ENCODE peak calls at places on chromosomes 4 and X, in six cellular contexts. One of them, this sample, is unnamed.

GRCh38 chr4:138898282-138898681 is 117.3 kb upstream of the NOCT start:
- DNase-seq in NB4: no peak
- DNase-seq in activated CD4-positive, CD25-positive, alpha-beta regulatory T cell treated with anti-CD3 and anti-CD28 coated beads, Interleukin-2, amount 50 U/mL, for 72 hours: no peak
- DNase-seq in NCI-H1105 treated with DMSO at 0.1 percent for 48 hours: peak; percentile 85
- DNase-seq in activated CD8-positive, alpha-beta memory T cell treated with anti-CD3 and anti-CD28 coated beads, Interleukin-2, amount 50 U/mL, for 4 hours: no peak
- DNase-seq in RWPE1: no peak
- DNase-seq in this sample: no peak

GRCh38 chrX:54808109-54808604 is 612 bp downstream of the MAGED2 start:
- DNase-seq in NB4: no peak
- DNase-seq in activated CD4-positive, CD25-positive, alpha-beta regulatory T cell treated with anti-CD3 and anti-CD28 coated beads, Interleukin-2, amount 50 U/mL, for 72 hours: no peak
- DNase-seq in NCI-H1105 treated with DMSO at 0.1 percent for 48 hours: peak; percentile 65
- DNase-seq in activated CD8-positive, alpha-beta memory T cell treated with anti-CD3 and anti-CD28 coated beads, Interleukin-2, amount 50 U/mL, for 4 hours: peak; percentile 43
- DNase-seq in RWPE1: no peak
- DNase-seq in this sample: no peak

GRCh38 chr4:165873298-165874071 is 448 bp downstream of the TLL1 start:
- DNase-seq in NB4: no peak
- DNase-seq in activated CD4-positive, CD25-positive, alpha-beta regulatory T cell treated with anti-CD3 and anti-CD28 coated beads, Interleukin-2, amount 50 U/mL, for 72 hours: no peak
- DNase-seq in NCI-H1105 treated with DMSO at 0.1 percent for 48 hours: peak; percentile 52
- DNase-seq in activated CD8-positive, alpha-beta memory T cell treated with anti-CD3 and anti-CD28 coated beads, Interleukin-2, amount 50 U/mL, for 4 hours: no peak
- DNase-seq in RWPE1: peak; percentile 45
- DNase-seq in this sample: peak; percentile 58

GRCh38 chr4:158051401-158052235 is 121.2 kb downstream of the GASK1B start:
- DNase-seq in NB4: no peak
- DNase-seq in activated CD4-positive, CD25-positive, alpha-beta regulatory T cell treated with anti-CD3 and anti-CD28 coated beads, Interleukin-2, amount 50 U/mL, for 72 hours: no peak
- DNase-seq in NCI-H1105 treated with DMSO at 0.1 percent for 48 hours: no peak
- DNase-seq in activated CD8-positive, alpha-beta memory T cell treated with anti-CD3 and anti-CD28 coated beads, Interleukin-2, amount 50 U/mL, for 4 hours: no peak
- DNase-seq in RWPE1: no peak
- DNase-seq in this sample: no peak

GRCh38 chr4:84496356-84497219 is 2.5 kb downstream of the NKX6-1 start:
- DNase-seq in NB4: no peak
- DNase-seq in activated CD4-positive, CD25-positive, alpha-beta regulatory T cell treated with anti-CD3 and anti-CD28 coated beads, Interleukin-2, amount 50 U/mL, for 72 hours: no peak
- DNase-seq in NCI-H1105 treated with DMSO at 0.1 percent for 48 hours: no peak
- DNase-seq in activated CD8-positive, alpha-beta memory T cell treated with anti-CD3 and anti-CD28 coated beads, Interleukin-2, amount 50 U/mL, for 4 hours: no peak
- DNase-seq in RWPE1: no peak
- DNase-seq in this sample: no peak

GRCh38 chrX:50920132-50920531 is 9.6 kb downstream of the BMP15 start:
- DNase-seq in NB4: no peak
- DNase-seq in activated CD4-positive, CD25-positive, alpha-beta regulatory T cell treated with anti-CD3 and anti-CD28 coated beads, Interleukin-2, amount 50 U/mL, for 72 hours: no peak
- DNase-seq in NCI-H1105 treated with DMSO at 0.1 percent for 48 hours: no peak
- DNase-seq in activated CD8-positive, alpha-beta memory T cell treated with anti-CD3 and anti-CD28 coated beads, Interleukin-2, amount 50 U/mL, for 4 hours: no peak
- DNase-seq in RWPE1: no peak
- DNase-seq in this sample: no peak

GRCh38 chrX:85963736-85964135 is 83.6 kb downstream of the CHM start:
- DNase-seq in NB4: peak; percentile 1
- DNase-seq in activated CD4-positive, CD25-positive, alpha-beta regulatory T cell treated with anti-CD3 and anti-CD28 coated beads, Interleukin-2, amount 50 U/mL, for 72 hours: no peak
- DNase-seq in NCI-H1105 treated with DMSO at 0.1 percent for 48 hours: no peak
- DNase-seq in activated CD8-positive, alpha-beta memory T cell treated with anti-CD3 and anti-CD28 coated beads, Interleukin-2, amount 50 U/mL, for 4 hours: no peak
- DNase-seq in RWPE1: peak; percentile 3
- DNase-seq in this sample: no peak

GRCh38 chr4:112898357-112899141 is 150.9 kb upstream of the ANK2 start:
- DNase-seq in NB4: no peak
- DNase-seq in activated CD4-positive, CD25-positive, alpha-beta regulatory T cell treated with anti-CD3 and anti-CD28 coated beads, Interleukin-2, amount 50 U/mL, for 72 hours: no peak
- DNase-seq in NCI-H1105 treated with DMSO at 0.1 percent for 48 hours: no peak
- DNase-seq in activated CD8-positive, alpha-beta memory T cell treated with anti-CD3 and anti-CD28 coated beads, Interleukin-2, amount 50 U/mL, for 4 hours: no peak
- DNase-seq in RWPE1: no peak
- DNase-seq in this sample: no peak

GRCh38 chrX:19889582-19890342 is 2.4 kb upstream of the SH3KBP1 start:
- DNase-seq in NB4: peak; percentile 42
- DNase-seq in activated CD4-positive, CD25-positive, alpha-beta regulatory T cell treated with anti-CD3 and anti-CD28 coated beads, Interleukin-2, amount 50 U/mL, for 72 hours: no peak
- DNase-seq in NCI-H1105 treated with DMSO at 0.1 percent for 48 hours: no peak
- DNase-seq in activated CD8-positive, alpha-beta memory T cell treated with anti-CD3 and anti-CD28 coated beads, Interleukin-2, amount 50 U/mL, for 4 hours: peak; percentile 39
- DNase-seq in RWPE1: peak; percentile 36
- DNase-seq in this sample: peak; percentile 37

GRCh38 chr4:25807101-25807728 is 55.6 kb downstream of the SEL1L3 start:
- DNase-seq in NB4: no peak
- DNase-seq in activated CD4-positive, CD25-positive, alpha-beta regulatory T cell treated with anti-CD3 and anti-CD28 coated beads, Interleukin-2, amount 50 U/mL, for 72 hours: no peak
- DNase-seq in NCI-H1105 treated with DMSO at 0.1 percent for 48 hours: no peak
- DNase-seq in activated CD8-positive, alpha-beta memory T cell treated with anti-CD3 and anti-CD28 coated beads, Interleukin-2, amount 50 U/mL, for 4 hours: no peak
- DNase-seq in RWPE1: no peak
- DNase-seq in this sample: no peak

GRCh38 chrX:41889317-41890025 is 33.9 kb downstream of the CASK start:
- DNase-seq in NB4: no peak
- DNase-seq in activated CD4-positive, CD25-positive, alpha-beta regulatory T cell treated with anti-CD3 and anti-CD28 coated beads, Interleukin-2, amount 50 U/mL, for 72 hours: no peak
- DNase-seq in NCI-H1105 treated with DMSO at 0.1 percent for 48 hours: no peak
- DNase-seq in activated CD8-positive, alpha-beta memory T cell treated with anti-CD3 and anti-CD28 coated beads, Interleukin-2, amount 50 U/mL, for 4 hours: no peak
- DNase-seq in RWPE1: peak; percentile 10
- DNase-seq in this sample: no peak

GRCh38 chr4:183722738-183723560 is 63.9 kb downstream of the TRAPPC11 start:
- DNase-seq in NB4: peak; percentile 83
- DNase-seq in activated CD4-positive, CD25-positive, alpha-beta regulatory T cell treated with anti-CD3 and anti-CD28 coated beads, Interleukin-2, amount 50 U/mL, for 72 hours: peak; percentile 53
- DNase-seq in NCI-H1105 treated with DMSO at 0.1 percent for 48 hours: no peak
- DNase-seq in activated CD8-positive, alpha-beta memory T cell treated with anti-CD3 and anti-CD28 coated beads, Interleukin-2, amount 50 U/mL, for 4 hours: peak; percentile 51
- DNase-seq in RWPE1: peak; percentile 54
- DNase-seq in this sample: peak; percentile 69

GRCh38 chr4:113945906-113946305 is 33.5 kb downstream of the ARSJ start:
- DNase-seq in NB4: no peak
- DNase-seq in activated CD4-positive, CD25-positive, alpha-beta regulatory T cell treated with anti-CD3 and anti-CD28 coated beads, Interleukin-2, amount 50 U/mL, for 72 hours: no peak
- DNase-seq in NCI-H1105 treated with DMSO at 0.1 percent for 48 hours: no peak
- DNase-seq in activated CD8-positive, alpha-beta memory T cell treated with anti-CD3 and anti-CD28 coated beads, Interleukin-2, amount 50 U/mL, for 4 hours: no peak
- DNase-seq in RWPE1: no peak
- DNase-seq in this sample: no peak

GRCh38 chr4:76055421-76055820 is 19.1 kb upstream of the ART3 start:
- DNase-seq in NB4: no peak
- DNase-seq in activated CD4-positive, CD25-positive, alpha-beta regulatory T cell treated with anti-CD3 and anti-CD28 coated beads, Interleukin-2, amount 50 U/mL, for 72 hours: no peak
- DNase-seq in NCI-H1105 treated with DMSO at 0.1 percent for 48 hours: no peak
- DNase-seq in activated CD8-positive, alpha-beta memory T cell treated with anti-CD3 and anti-CD28 coated beads, Interleukin-2, amount 50 U/mL, for 4 hours: no peak
- DNase-seq in RWPE1: no peak
- DNase-seq in this sample: no peak

GRCh38 chr4:67332627-67333026 is 212.7 kb downstream of the CENPC start:
- DNase-seq in NB4: peak; percentile 11
- DNase-seq in activated CD4-positive, CD25-positive, alpha-beta regulatory T cell treated with anti-CD3 and anti-CD28 coated beads, Interleukin-2, amount 50 U/mL, for 72 hours: no peak
- DNase-seq in NCI-H1105 treated with DMSO at 0.1 percent for 48 hours: no peak
- DNase-seq in activated CD8-positive, alpha-beta memory T cell treated with anti-CD3 and anti-CD28 coated beads, Interleukin-2, amount 50 U/mL, for 4 hours: no peak
- DNase-seq in RWPE1: peak; percentile 15
- DNase-seq in this sample: no peak

GRCh38 chrX:1442016-1442665 is 10.6 kb downstream of the ASMTL start:
- DNase-seq in NB4: no peak
- DNase-seq in activated CD4-positive, CD25-positive, alpha-beta regulatory T cell treated with anti-CD3 and anti-CD28 coated beads, Interleukin-2, amount 50 U/mL, for 72 hours: no peak
- DNase-seq in NCI-H1105 treated with DMSO at 0.1 percent for 48 hours: no peak
- DNase-seq in activated CD8-positive, alpha-beta memory T cell treated with anti-CD3 and anti-CD28 coated beads, Interleukin-2, amount 50 U/mL, for 4 hours: peak; percentile 5
- DNase-seq in RWPE1: no peak
- DNase-seq in this sample: no peak

GRCh38 chrX:44935640-44936039 is 62.7 kb downstream of the KDM6A start:
- DNase-seq in NB4: no peak
- DNase-seq in activated CD4-positive, CD25-positive, alpha-beta regulatory T cell treated with anti-CD3 and anti-CD28 coated beads, Interleukin-2, amount 50 U/mL, for 72 hours: no peak
- DNase-seq in NCI-H1105 treated with DMSO at 0.1 percent for 48 hours: no peak
- DNase-seq in activated CD8-positive, alpha-beta memory T cell treated with anti-CD3 and anti-CD28 coated beads, Interleukin-2, amount 50 U/mL, for 4 hours: no peak
- DNase-seq in RWPE1: peak; percentile 59
- DNase-seq in this sample: no peak

GRCh38 chr4:169795585-169795984 is 37.8 kb upstream of the HPF1 start:
- DNase-seq in NB4: no peak
- DNase-seq in activated CD4-positive, CD25-positive, alpha-beta regulatory T cell treated with anti-CD3 and anti-CD28 coated beads, Interleukin-2, amount 50 U/mL, for 72 hours: no peak
- DNase-seq in NCI-H1105 treated with DMSO at 0.1 percent for 48 hours: no peak
- DNase-seq in activated CD8-positive, alpha-beta memory T cell treated with anti-CD3 and anti-CD28 coated beads, Interleukin-2, amount 50 U/mL, for 4 hours: no peak
- DNase-seq in RWPE1: peak; percentile 38
- DNase-seq in this sample: no peak

GRCh38 chrX:53312946-53313745 is 31.8 kb upstream of the IQSEC2 start:
- DNase-seq in NB4: peak; percentile 83
- DNase-seq in activated CD4-positive, CD25-positive, alpha-beta regulatory T cell treated with anti-CD3 and anti-CD28 coated beads, Interleukin-2, amount 50 U/mL, for 72 hours: peak; percentile 68
- DNase-seq in NCI-H1105 treated with DMSO at 0.1 percent for 48 hours: peak; percentile 28
- DNase-seq in activated CD8-positive, alpha-beta memory T cell treated with anti-CD3 and anti-CD28 coated beads, Interleukin-2, amount 50 U/mL, for 4 hours: peak; percentile 69
- DNase-seq in RWPE1: peak; percentile 58
- DNase-seq in this sample: peak; percentile 60

GRCh38 chr4:71206763-71207162 is 132.1 kb upstream of the SLC4A4 start:
- DNase-seq in NB4: no peak
- DNase-seq in activated CD4-positive, CD25-positive, alpha-beta regulatory T cell treated with anti-CD3 and anti-CD28 coated beads, Interleukin-2, amount 50 U/mL, for 72 hours: no peak
- DNase-seq in NCI-H1105 treated with DMSO at 0.1 percent for 48 hours: peak; percentile 49
- DNase-seq in activated CD8-positive, alpha-beta memory T cell treated with anti-CD3 and anti-CD28 coated beads, Interleukin-2, amount 50 U/mL, for 4 hours: no peak
- DNase-seq in RWPE1: no peak
- DNase-seq in this sample: no peak

GRCh38 chrX:58025979-58026378 is 115.7 kb upstream of the ZXDA start:
- DNase-seq in NB4: peak; percentile 53
- DNase-seq in activated CD4-positive, CD25-positive, alpha-beta regulatory T cell treated with anti-CD3 and anti-CD28 coated beads, Interleukin-2, amount 50 U/mL, for 72 hours: no peak
- DNase-seq in NCI-H1105 treated with DMSO at 0.1 percent for 48 hours: peak; percentile 42
- DNase-seq in activated CD8-positive, alpha-beta memory T cell treated with anti-CD3 and anti-CD28 coated beads, Interleukin-2, amount 50 U/mL, for 4 hours: peak; percentile 22
- DNase-seq in RWPE1: peak; percentile 2
- DNase-seq in this sample: peak; percentile 8

GRCh38 chr4:73661646-73662119 is 41.4 kb upstream of the RASSF6 start:
- DNase-seq in NB4: no peak
- DNase-seq in activated CD4-positive, CD25-positive, alpha-beta regulatory T cell treated with anti-CD3 and anti-CD28 coated beads, Interleukin-2, amount 50 U/mL, for 72 hours: no peak
- DNase-seq in NCI-H1105 treated with DMSO at 0.1 percent for 48 hours: no peak
- DNase-seq in activated CD8-positive, alpha-beta memory T cell treated with anti-CD3 and anti-CD28 coated beads, Interleukin-2, amount 50 U/mL, for 4 hours: no peak
- DNase-seq in RWPE1: peak; percentile 55
- DNase-seq in this sample: no peak

GRCh38 chr4:73684097-73684496 is 56.3 kb upstream of the CXCL8 start:
- DNase-seq in NB4: no peak
- DNase-seq in activated CD4-positive, CD25-positive, alpha-beta regulatory T cell treated with anti-CD3 and anti-CD28 coated beads, Interleukin-2, amount 50 U/mL, for 72 hours: no peak
- DNase-seq in NCI-H1105 treated with DMSO at 0.1 percent for 48 hours: no peak
- DNase-seq in activated CD8-positive, alpha-beta memory T cell treated with anti-CD3 and anti-CD28 coated beads, Interleukin-2, amount 50 U/mL, for 4 hours: no peak
- DNase-seq in RWPE1: no peak
- DNase-seq in this sample: no peak

GRCh38 chr4:112706840-112707207 is 69.9 kb downstream of the LARP7 start:
- DNase-seq in NB4: no peak
- DNase-seq in activated CD4-positive, CD25-positive, alpha-beta regulatory T cell treated with anti-CD3 and anti-CD28 coated beads, Interleukin-2, amount 50 U/mL, for 72 hours: no peak
- DNase-seq in NCI-H1105 treated with DMSO at 0.1 percent for 48 hours: peak; percentile 12
- DNase-seq in activated CD8-positive, alpha-beta memory T cell treated with anti-CD3 and anti-CD28 coated beads, Interleukin-2, amount 50 U/mL, for 4 hours: no peak
- DNase-seq in RWPE1: no peak
- DNase-seq in this sample: no peak

GRCh38 chrX:136266828-136267227 is 15.6 kb upstream of the MAP7D3 start:
- DNase-seq in NB4: no peak
- DNase-seq in activated CD4-positive, CD25-positive, alpha-beta regulatory T cell treated with anti-CD3 and anti-CD28 coated beads, Interleukin-2, amount 50 U/mL, for 72 hours: no peak
- DNase-seq in NCI-H1105 treated with DMSO at 0.1 percent for 48 hours: no peak
- DNase-seq in activated CD8-positive, alpha-beta memory T cell treated with anti-CD3 and anti-CD28 coated beads, Interleukin-2, amount 50 U/mL, for 4 hours: no peak
- DNase-seq in RWPE1: no peak
- DNase-seq in this sample: no peak

GRCh38 chr4:92270908-92271307 is 32.9 kb upstream of the GRID2 start:
- DNase-seq in NB4: no peak
- DNase-seq in activated CD4-positive, CD25-positive, alpha-beta regulatory T cell treated with anti-CD3 and anti-CD28 coated beads, Interleukin-2, amount 50 U/mL, for 72 hours: no peak
- DNase-seq in NCI-H1105 treated with DMSO at 0.1 percent for 48 hours: no peak
- DNase-seq in activated CD8-positive, alpha-beta memory T cell treated with anti-CD3 and anti-CD28 coated beads, Interleukin-2, amount 50 U/mL, for 4 hours: no peak
- DNase-seq in RWPE1: no peak
- DNase-seq in this sample: no peak

GRCh38 chr4:46124773-46125172 is 919 bp upstream of the GABRG1 start:
- DNase-seq in NB4: peak; percentile 2
- DNase-seq in activated CD4-positive, CD25-positive, alpha-beta regulatory T cell treated with anti-CD3 and anti-CD28 coated beads, Interleukin-2, amount 50 U/mL, for 72 hours: no peak
- DNase-seq in NCI-H1105 treated with DMSO at 0.1 percent for 48 hours: peak; percentile 78
- DNase-seq in activated CD8-positive, alpha-beta memory T cell treated with anti-CD3 and anti-CD28 coated beads, Interleukin-2, amount 50 U/mL, for 4 hours: no peak
- DNase-seq in RWPE1: no peak
- DNase-seq in this sample: no peak

GRCh38 chrX:45756562-45756961 is 555.9 kb upstream of the DIPK2B start:
- DNase-seq in NB4: peak; percentile 27
- DNase-seq in activated CD4-positive, CD25-positive, alpha-beta regulatory T cell treated with anti-CD3 and anti-CD28 coated beads, Interleukin-2, amount 50 U/mL, for 72 hours: no peak
- DNase-seq in NCI-H1105 treated with DMSO at 0.1 percent for 48 hours: peak; percentile 77
- DNase-seq in activated CD8-positive, alpha-beta memory T cell treated with anti-CD3 and anti-CD28 coated beads, Interleukin-2, amount 50 U/mL, for 4 hours: no peak
- DNase-seq in RWPE1: no peak
- DNase-seq in this sample: no peak

GRCh38 chrX:64198046-64198445 is 7.5 kb downstream of the AMER1 start:
- DNase-seq in NB4: no peak
- DNase-seq in activated CD4-positive, CD25-positive, alpha-beta regulatory T cell treated with anti-CD3 and anti-CD28 coated beads, Interleukin-2, amount 50 U/mL, for 72 hours: no peak
- DNase-seq in NCI-H1105 treated with DMSO at 0.1 percent for 48 hours: no peak
- DNase-seq in activated CD8-positive, alpha-beta memory T cell treated with anti-CD3 and anti-CD28 coated beads, Interleukin-2, amount 50 U/mL, for 4 hours: no peak
- DNase-seq in RWPE1: no peak
- DNase-seq in this sample: no peak

GRCh38 chrX:17822351-17822750 is 38.7 kb downstream of the RAI2 start:
- DNase-seq in NB4: no peak
- DNase-seq in activated CD4-positive, CD25-positive, alpha-beta regulatory T cell treated with anti-CD3 and anti-CD28 coated beads, Interleukin-2, amount 50 U/mL, for 72 hours: no peak
- DNase-seq in NCI-H1105 treated with DMSO at 0.1 percent for 48 hours: no peak
- DNase-seq in activated CD8-positive, alpha-beta memory T cell treated with anti-CD3 and anti-CD28 coated beads, Interleukin-2, amount 50 U/mL, for 4 hours: no peak
- DNase-seq in RWPE1: no peak
- DNase-seq in this sample: no peak

GRCh38 chr4:8646296-8647093 is 53.9 kb downstream of the CPZ start:
- DNase-seq in NB4: no peak
- DNase-seq in activated CD4-positive, CD25-positive, alpha-beta regulatory T cell treated with anti-CD3 and anti-CD28 coated beads, Interleukin-2, amount 50 U/mL, for 72 hours: no peak
- DNase-seq in NCI-H1105 treated with DMSO at 0.1 percent for 48 hours: peak; percentile 37
- DNase-seq in activated CD8-positive, alpha-beta memory T cell treated with anti-CD3 and anti-CD28 coated beads, Interleukin-2, amount 50 U/mL, for 4 hours: no peak
- DNase-seq in RWPE1: no peak
- DNase-seq in this sample: no peak

This sample was measured in 8988T.